ENCODE peak calls at places on chromosomes 7 and 10, in five cellular contexts. G is memory B cell, D is A172, U is NCI-H510A treated with DMSO at 0.1 percent for 48 hours, Y is sciatic nerve. W is an unnamed sample.

GRCh38 chr7:151244156-151244870 is 4.2 kb downstream of the SMARCD3 start:
- DNase-seq in G (no peak), D (peak), U (peak), Y (no peak), W (peak)

GRCh38 chr7:36014961-36015360 is 138.1 kb upstream of the EEPD1 start:
- DNase-seq in G (no peak), D (no peak), U (no peak), Y (no peak), W (no peak)

GRCh38 chr10:122988501-122988900 is 8.3 kb downstream of the PSTK start:
- DNase-seq in G (no peak), D (no peak), U (no peak), Y (no peak), W (no peak)

GRCh38 chr7:157622408-157623221 is 285.8 kb downstream of the DNAJB6 start:
- DNase-seq in G (no peak), D (no peak), U (no peak), Y (peak), W (no peak)

GRCh38 chr10:124494050-124494807 is 32.6 kb downstream of the LHPP start:
- DNase-seq in G (no peak), D (no peak), U (no peak), Y (no peak), W (peak)

GRCh38 chr7:43537765-43538403 is 45.0 kb upstream of the STK17A start:
- DNase-seq in G (no peak), D (no peak), U (no peak), Y (no peak), W (no peak)

GRCh38 chr10:103396789-103397087 is 312 bp downstream of the PDCD11 start:
- DNase-seq in G (no peak), D (no peak), U (no peak), Y (no peak), W (no peak)

GRCh38 chr10:3068968-3069737 is 1.8 kb downstream of the PFKP start:
- DNase-seq in G (no peak), D (no peak), U (no peak), Y (no peak), W (peak)

GRCh38 chr10:20624642-20625041 is 272.5 kb downstream of the NEBL start:
- DNase-seq in G (no peak), D (no peak), U (no peak), Y (peak), W (no peak)

GRCh38 chr10:118590334-118590733 is 5.1 kb downstream of the PRLHR start:
- DNase-seq in G (no peak), D (peak), U (peak), Y (no peak), W (no peak)

GRCh38 chr10:71727429-71728217 is 8.0 kb upstream of the C10orf105 start:
- DNase-seq in G (peak), D (peak), U (peak), Y (no peak), W (peak)

GRCh38 chr7:103887050-103887449 is 102.4 kb downstream of the RELN start:
- DNase-seq in G (no peak), D (no peak), U (no peak), Y (no peak), W (no peak)

GRCh38 chr10:132516771-132517725 is 20.5 kb upstream of the INPP5A start:
- DNase-seq in G (no peak), D (peak), U (no peak), Y (peak), W (no peak)

GRCh38 chr7:50531401-50531906 is 33.8 kb downstream of the DDC start:
- DNase-seq in G (no peak), D (peak), U (peak), Y (no peak), W (no peak)

GRCh38 chr10:126736737-126737136 is 66.2 kb upstream of the C10orf90 start:
- DNase-seq in G (no peak), D (no peak), U (no peak), Y (no peak), W (no peak)

GRCh38 chr7:17022915-17023314 is 141.1 kb upstream of the AGR3 start:
- DNase-seq in G (no peak), D (no peak), U (no peak), Y (no peak), W (no peak)

GRCh38 chr7:129575699-129576098 is 35.8 kb upstream of the NRF1 start:
- DNase-seq in G (no peak), D (no peak), U (no peak), Y (no peak), W (no peak)

GRCh38 chr7:20268832-20269231 is 51.6 kb upstream of the MACC1 start:
- DNase-seq in G (no peak), D (peak), U (no peak), Y (no peak), W (no peak)

GRCh38 chr10:132616995-132617780 is 79.6 kb downstream of the INPP5A start:
- DNase-seq in G (no peak), D (no peak), U (no peak), Y (no peak), W (no peak)

GRCh38 chr7:135316648-135317313 is 83.1 kb downstream of the STRA8 start:
- DNase-seq in G (no peak), D (no peak), U (no peak), Y (peak), W (no peak)

GRCh38 chr7:9488555-9488954 is 1055.1 kb downstream of the NXPH1 start:
- DNase-seq in G (no peak), D (peak), U (no peak), Y (no peak), W (no peak)

GRCh38 chr7:129940329-129940728 is 12.4 kb downstream of the UBE2H start:
- DNase-seq in G (no peak), D (no peak), U (no peak), Y (no peak), W (no peak)

GRCh38 chr7:137953692-137954470 is 48.0 kb downstream of the CREB3L2 start:
- DNase-seq in G (no peak), D (peak), U (peak), Y (no peak), W (no peak)